ENCODE peak calls at places on chromosomes 7 and 10, in eight cellular contexts. B, N, L, T, S, Q, Z and V are unnamed samples.
A peak's percentile ranks its signal among the peaks of the same experiment; 100 is the strongest.

GRCh38 chr10:86958831-86959736 is 685 bp downstream of the SNCG start:
- DNase-seq in Q (no peak), Z (peak; percentile 66), T (peak; percentile 94), B (no peak), S (no peak), L (peak; percentile 80), N (no peak), V (no peak)

GRCh38 chr10:114482480-114482879 is 78.2 kb upstream of the AFAP1L2 start:
- DNase-seq in L (no peak), N (no peak), T (no peak), B (no peak), S (no peak), Q (no peak), Z (no peak), V (no peak)

GRCh38 chr7:124162667-124163066 is 129.8 kb upstream of the TMEM229A start:
- DNase-seq in T (no peak), S (peak; percentile 10), B (no peak), Q (no peak), Z (no peak), N (no peak), L (peak; percentile 33), V (no peak)

GRCh38 chr10:119375574-119376265 is 166.8 kb downstream of the RGS10 start:
- DNase-seq in B (no peak), S (peak; percentile 62), N (peak; percentile 84), L (peak; percentile 55), Z (peak; percentile 52), T (no peak), Q (no peak), V (no peak)

GRCh38 chr10:80253266-80253962 is 36.0 kb downstream of the MAT1A start:
- DNase-seq in Z (no peak), T (no peak), B (no peak), L (peak; percentile 8), S (no peak), N (no peak), Q (no peak), V (no peak)

GRCh38 chr7:147296201-147296600 is 1179.6 kb downstream of the CNTNAP2 start:
- DNase-seq in B (no peak), N (no peak), Q (no peak), L (no peak), S (no peak), T (no peak), Z (no peak), V (no peak)

GRCh38 chr7:51016546-51016945 is 233.8 kb upstream of the GRB10 start:
- DNase-seq in N (no peak), B (no peak), S (no peak), Z (no peak), Q (no peak), L (no peak), T (no peak), V (no peak)

GRCh38 chr7:48780862-48781261 is 143.5 kb upstream of the CDC14C start:
- DNase-seq in N (no peak), S (no peak), T (no peak), B (no peak), Z (no peak), L (no peak), Q (no peak), V (no peak)

GRCh38 chr7:64602086-64602485 is 39.2 kb upstream of the ZNF680 start:
- DNase-seq in Z (no peak), T (no peak), N (no peak), S (no peak), L (peak; percentile 87), B (no peak), Q (no peak), V (no peak)

GRCh38 chr10:103661198-103661950 is 167.9 kb downstream of the NEURL1 start:
- DNase-seq in Q (peak; percentile 1), Z (no peak), S (peak; percentile 93), L (peak; percentile 95), B (peak; percentile 56), T (no peak), N (peak; percentile 94), V (no peak)

GRCh38 chr10:111515706-111516105 is 438.9 kb downstream of the ADRA2A start:
- DNase-seq in B (no peak), L (no peak), S (no peak), N (no peak), Z (no peak), T (no peak), Q (no peak), V (no peak)

GRCh38 chr7:149666360-149666905 is 107.0 kb downstream of the ZNF467 start:
- DNase-seq in N (peak; percentile 14), T (no peak), Z (no peak), L (no peak), Q (no peak), B (no peak), S (no peak), V (no peak)

GRCh38 chr7:75611557-75612178 is 119.5 kb downstream of the SPDYE5 start:
- DNase-seq in T (no peak), Q (no peak), Z (no peak), B (no peak), L (no peak), S (no peak), N (peak; percentile 67), V (no peak)

GRCh38 chr10:60975716-60976115 is 31.7 kb upstream of the RHOBTB1 start:
- DNase-seq in N (no peak), Z (no peak), L (no peak), Q (peak; percentile 14), S (no peak), T (no peak), B (no peak), V (no peak)

GRCh38 chr7:4958477-4959301 is at the start of gene MMD2:
- DNase-seq in B (no peak), Q (peak; percentile 6), T (no peak), N (no peak), L (no peak), Z (peak; percentile 66), S (no peak), V (no peak)

GRCh38 chr10:130792096-130792845 is 519.2 kb downstream of the TCERG1L start:
- DNase-seq in S (no peak), N (no peak), L (no peak), Z (no peak), B (no peak), Q (no peak), T (no peak), V (no peak)